ENCODE peak calls at places on chromosomes 12 and 14, in seven cellular contexts. Q is substantia nigra; Z is T-helper 2 cell; N is WTC11; D is ACHN; B is ureter; G is activated CD4-positive, alpha-beta T cell treated with anti-CD3 and anti-CD28 coated beads, Interleukin-2, amount 10 ng/mL, durations not matched to agents 7 days and 5 days. K is an unnamed sample.

GRCh38 chr12:7108042-7108927 is 729 bp downstream of the C1RL start:
- DNase-seq in Q (peak; percentile 8), Z (peak; percentile 56), N (peak; percentile 69), D (peak; percentile 94), B (peak; percentile 88), G (peak; percentile 85), K (peak; percentile 60)

GRCh38 chr14:31261859-31262739 is 54.5 kb upstream of the HECTD1 start:
- DNase-seq in Q (no peak), Z (no peak), N (no peak), D (peak; percentile 32), B (peak; percentile 51), G (no peak), K (no peak)

GRCh38 chr12:58681730-58682129 is 238.6 kb downstream of the LRIG3 start:
- DNase-seq in Q (no peak), Z (no peak), N (no peak), D (no peak), B (no peak), G (no peak), K (no peak)

GRCh38 chr12:84738481-84738972 is 174.1 kb downstream of the SLC6A15 start:
- DNase-seq in Q (no peak), Z (no peak), N (no peak), D (peak; percentile 8), B (no peak), G (no peak), K (no peak)

GRCh38 chr12:63103489-63104131 is 47.4 kb downstream of the AVPR1A start:
- DNase-seq in Q (no peak), Z (no peak), N (no peak), D (peak; percentile 48), B (no peak), G (no peak), K (no peak)

GRCh38 chr12:116601524-116601923 is 42.3 kb downstream of the MAP1LC3B2 start:
- DNase-seq in Q (no peak), Z (no peak), N (no peak), D (peak; percentile 32), B (no peak), G (no peak), K (no peak)

GRCh38 chr14:64704743-64705405 is 650 bp downstream of the PLEKHG3 start:
- DNase-seq in Q (peak; percentile 45), Z (no peak), N (no peak), D (peak; percentile 31), B (no peak), G (peak; percentile 18), K (no peak)

GRCh38 chr14:92693998-92694780 is 54.2 kb downstream of the LGMN start:
- DNase-seq in Q (no peak), Z (no peak), N (no peak), D (no peak), B (no peak), G (no peak), K (no peak)

GRCh38 chr12:64007853-64008252 is 163.4 kb downstream of the SRGAP1 start:
- DNase-seq in Q (no peak), Z (no peak), N (no peak), D (peak; percentile 18), B (no peak), G (no peak), K (no peak)

GRCh38 chr14:82694820-82695219 is 1161.2 kb upstream of the SEL1L start:
- DNase-seq in Q (no peak), Z (no peak), N (no peak), D (no peak), B (no peak), G (no peak), K (no peak)

GRCh38 chr12:120538281-120539156 is 4.4 kb downstream of the RNF10 start:
- DNase-seq in Q (no peak), Z (no peak), N (no peak), D (peak; percentile 86), B (peak; percentile 69), G (no peak), K (no peak)

GRCh38 chr14:22822017-22822618 is 6.9 kb upstream of the SLC7A7 start:
- DNase-seq in Q (no peak), Z (no peak), N (peak; percentile 80), D (no peak), B (no peak), G (no peak), K (no peak)

GRCh38 chr12:54154708-54155316 is 34.0 kb downstream of the SMUG1 start:
- DNase-seq in Q (no peak), Z (no peak), N (no peak), D (no peak), B (no peak), G (no peak), K (no peak)

GRCh38 chr14:34596891-34597290 is 33.1 kb downstream of the SNX6 start:
- DNase-seq in Q (no peak), Z (no peak), N (no peak), D (no peak), B (no peak), G (no peak), K (no peak)

GRCh38 chr12:27179399-27180214 is 64.5 kb upstream of the STK38L start:
- DNase-seq in Q (no peak), Z (no peak), N (no peak), D (peak; percentile 94), B (no peak), G (peak; percentile 39), K (no peak)

GRCh38 chr12:171743-172705 is 41.9 kb downstream of the SLC6A12 start:
- DNase-seq in Q (no peak), Z (no peak), N (no peak), D (no peak), B (no peak), G (no peak), K (no peak)

GRCh38 chr14:105877645-105878044 is 351.3 kb downstream of the TMEM121 start:
- DNase-seq in Q (no peak), Z (no peak), N (no peak), D (no peak), B (peak; percentile 32), G (no peak), K (no peak)

GRCh38 chr14:89011727-89012271 is 187.3 kb downstream of the TTC8 start:
- DNase-seq in Q (no peak), Z (no peak), N (no peak), D (no peak), B (no peak), G (no peak), K (no peak)

GRCh38 chr12:120362516-120363273 is 6.3 kb downstream of the MSI1 start:
- DNase-seq in Q (no peak), Z (no peak), N (no peak), D (no peak), B (no peak), G (no peak), K (no peak)

GRCh38 chr12:2970744-2971143 is 11.5 kb downstream of the TEAD4 start:
- DNase-seq in Q (no peak), Z (no peak), N (no peak), D (no peak), B (no peak), G (no peak), K (no peak)

GRCh38 chr12:2794261-2794735 is 472 bp upstream of the FKBP4 start:
- DNase-seq in Q (peak; percentile 51), Z (no peak), N (no peak), D (no peak), B (no peak), G (no peak), K (no peak)

GRCh38 chr12:67043771-67044170 is 225.4 kb upstream of the CAND1 start:
- DNase-seq in Q (no peak), Z (no peak), N (no peak), D (no peak), B (no peak), G (no peak), K (no peak)

GRCh38 chr14:53047302-53047701 is 96.5 kb upstream of the FERMT2 start:
- DNase-seq in Q (no peak), Z (no peak), N (no peak), D (no peak), B (no peak), G (no peak), K (no peak)

GRCh38 chr12:117134059-117134458 is 34.8 kb upstream of the TESC start:
- DNase-seq in Q (no peak), Z (peak; percentile 69), N (no peak), D (no peak), B (no peak), G (peak; percentile 67), K (no peak)

GRCh38 chr12:79296128-79296527 is 394.6 kb downstream of the PAWR start:
- DNase-seq in Q (no peak), Z (no peak), N (no peak), D (no peak), B (no peak), G (no peak), K (no peak)

K was measured in memory B cell.